ENCODE peak calls at places on chromosome 14, in four cellular contexts. H is IMR-90; B is colonic mucosa; P is CD4-positive, alpha-beta T cell. V is an unnamed sample.

GRCh38 chr14:96638041-96638855 is 136.1 kb downstream of the PAPOLA start:
- DNase-seq in P (no peak), H (no peak), B (no peak), V (no peak)

GRCh38 chr14:59330455-59330854 is 134.7 kb downstream of the GPR135 start:
- DNase-seq in B (no peak), H (peak; percentile 53), P (no peak), V (no peak)

GRCh38 chr14:95379634-95380033 is 59.9 kb upstream of the CLMN start:
- DNase-seq in B (no peak), H (no peak), P (no peak), V (no peak)

GRCh38 chr14:77965919-77966435 is 166.1 kb downstream of the ADCK1 start:
- DNase-seq in B (no peak), P (no peak), H (peak; percentile 8), V (no peak)

GRCh38 chr14:90091393-90091792 is 29.6 kb downstream of the KCNK13 start:
- DNase-seq in B (no peak), H (peak; percentile 20), P (no peak), V (no peak)

GRCh38 chr14:68790656-68791077 is 2.2 kb downstream of the ZFP36L1 start:
- DNase-seq in P (no peak), H (no peak), B (peak; percentile 43), V (no peak)

GRCh38 chr14:22333408-22334274 is 255.4 kb downstream of the DAD1 start:
- DNase-seq in B (peak; percentile 34), P (no peak), H (peak; percentile 68), V (no peak)

GRCh38 chr14:90518941-90519256 is 122.1 kb downstream of the CALM1 start:
- DNase-seq in B (peak; percentile 70), H (peak; percentile 11), P (peak; percentile 17), V (no peak)

GRCh38 chr14:31164115-31164514 is 43.5 kb downstream of the HECTD1 start:
- DNase-seq in P (no peak), H (no peak), B (no peak), V (no peak)

GRCh38 chr14:105355850-105356604 is 41.5 kb downstream of the PACS2 start:
- DNase-seq in P (no peak), B (no peak), H (no peak), V (no peak)

GRCh38 chr14:105353163-105353562 is 38.6 kb downstream of the PACS2 start:
- DNase-seq in H (no peak), P (no peak), B (no peak), V (no peak)

GRCh38 chr14:105354541-105354940 is 40.0 kb downstream of the PACS2 start:
- DNase-seq in B (no peak), P (no peak), H (no peak), V (no peak)

GRCh38 chr14:105356927-105357326 is 41.4 kb upstream of the TEX22 start:
- DNase-seq in H (no peak), P (no peak), B (no peak), V (no peak)

DNA sequence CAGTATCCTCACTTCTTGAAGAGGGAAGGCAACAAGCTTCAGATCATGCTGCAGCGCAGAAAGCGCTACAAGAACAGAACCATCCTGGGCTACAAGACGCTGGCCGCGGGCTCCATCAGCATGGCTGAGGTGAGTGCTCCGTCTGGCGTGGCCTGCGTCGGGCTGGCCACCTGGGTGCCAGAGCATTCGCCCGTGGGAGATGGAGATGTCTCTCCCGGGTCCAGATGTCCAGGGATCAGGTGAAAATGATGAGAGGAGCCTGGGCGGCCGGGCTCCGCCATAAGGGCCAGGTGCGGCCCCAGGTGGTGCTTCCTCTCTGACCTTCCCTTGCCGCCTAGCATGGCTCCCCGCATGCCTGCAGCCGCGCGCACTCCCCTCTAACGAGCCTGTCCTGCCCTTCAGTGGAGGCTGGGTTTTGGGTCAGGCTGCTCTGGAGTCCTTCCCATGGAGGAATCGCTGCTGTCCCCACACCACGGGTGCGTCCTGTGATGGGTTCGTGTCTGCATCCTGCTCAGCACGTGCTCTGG is 40.6 kb downstream of the PACS2 start:
- DNase-seq in B (no peak), P (no peak), H (no peak), V (no peak)
- H3K27ac ChIP-seq in B (no peak overlapping the region), P (no peak overlapping the region), H (no peak overlapping the region), V (no peak overlapping the region)

DNA sequence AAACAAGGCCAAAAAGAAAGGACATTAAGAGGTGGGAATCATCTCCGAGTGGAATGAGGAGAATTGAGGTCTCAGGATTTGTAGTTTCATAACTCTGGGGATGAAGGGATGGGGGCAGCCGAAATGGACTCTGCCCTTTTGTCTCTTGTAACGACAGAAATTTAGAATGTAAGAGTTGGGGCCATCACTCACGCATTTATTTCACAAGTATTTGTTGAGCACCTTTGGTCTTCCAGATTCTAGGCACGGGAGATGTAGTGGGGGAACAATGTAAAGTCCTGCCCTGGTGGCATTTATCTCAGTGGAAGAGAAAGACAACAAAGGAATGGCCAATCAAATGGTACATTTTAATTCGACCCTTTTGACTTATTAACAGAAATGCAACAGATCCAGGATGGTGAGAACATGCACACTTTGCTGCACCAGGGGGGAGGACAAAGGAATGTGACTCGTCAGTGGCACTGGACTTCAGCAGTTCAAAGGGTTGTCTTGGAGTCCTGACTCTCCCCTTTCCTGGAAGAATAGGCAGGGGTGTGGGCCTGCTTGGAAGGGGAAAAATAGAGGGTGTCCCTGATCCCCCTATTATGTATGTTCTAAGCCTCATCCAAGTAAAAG is 102.0 kb downstream of the TMEM30B start:
- DNase-seq in H (peak; percentile 26), B (no peak), P (no peak), V (no peak)
- H3K27ac ChIP-seq in H (peak overlapping the region; percentile 98), B (no peak overlapping the region), P (no peak overlapping the region), V (no peak overlapping the region)

GRCh38 chr14:100680439-100681051 is 46.1 kb upstream of the DLK1 start:
- DNase-seq in P (no peak), H (no peak), B (no peak), V (no peak)
- H3K27ac ChIP-seq in P (no peak overlapping the region), H (no peak overlapping the region), B (peak overlapping the region; percentile 33), V (no peak overlapping the region)

DNA sequence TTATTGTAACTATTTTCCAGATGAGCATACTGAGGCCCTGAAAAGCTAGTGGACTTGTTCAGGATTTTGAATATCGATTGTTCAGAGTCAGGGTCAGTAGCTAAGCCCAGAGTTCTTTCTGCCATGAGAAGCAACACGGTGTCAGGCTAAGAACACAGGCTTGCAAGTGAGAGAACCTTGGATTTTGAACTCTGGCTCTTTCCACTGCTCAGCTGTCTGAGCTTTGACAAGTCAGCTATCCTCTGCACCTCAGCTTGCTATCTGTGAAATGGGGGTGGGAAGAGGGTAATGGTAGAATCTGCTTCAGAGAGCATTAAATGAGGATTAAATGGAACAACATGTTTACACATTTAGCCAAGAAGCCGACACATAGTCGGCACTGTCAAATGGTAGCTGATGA is 157.2 kb downstream of the SAMD4A start:
- DNase-seq in P (no peak), B (no peak), H (no peak), V (no peak)
- H3K27ac ChIP-seq in P (no peak overlapping the region), B (no peak overlapping the region), H (no peak overlapping the region), V (no peak overlapping the region)

GRCh38 chr14:94079891-94080605 is 954 bp downstream of the DDX24 start:
- DNase-seq in H (peak; percentile 42), P (no peak), B (no peak), V (no peak)
- H3K27ac ChIP-seq in H (peak overlapping the region; percentile 70), P (peak overlapping the region; percentile 93), B (peak overlapping the region; percentile 90), V (peak overlapping the region; percentile 75)

GRCh38 chr14:37903561-37904191 is 304.0 kb upstream of the SSTR1 start:
- DNase-seq in H (peak; percentile 59), B (no peak), P (no peak), V (no peak)
- H3K27ac ChIP-seq in H (no peak overlapping the region), B (no peak overlapping the region), P (no peak overlapping the region), V (no peak overlapping the region)